ENCODE peak calls at places on chromosome 5, in six cellular contexts. I, Z, A, O, M and G are unnamed samples.

GRCh38 chr5:149337746-149338145 is 7.6 kb upstream of the GRPEL2 start:
- DNase-seq in I (no peak), Z (no peak), A (no peak), O (no peak), M (no peak), G (no peak)

GRCh38 chr5:126811515-126812198 is 34.7 kb downstream of the LMNB1 start:
- DNase-seq in I (peak), Z (no peak), A (no peak), O (no peak), M (no peak), G (no peak)

GRCh38 chr5:94793113-94793815 is 174.8 kb downstream of the SLF1 start:
- DNase-seq in I (peak), Z (no peak), A (no peak), O (no peak), M (no peak), G (no peak)

GRCh38 chr5:74612059-74612458 is 28.5 kb downstream of the ENC1 start:
- DNase-seq in I (no peak), Z (no peak), A (no peak), O (no peak), M (no peak), G (no peak)

GRCh38 chr5:94751456-94751855 is 133.0 kb downstream of the SLF1 start:
- DNase-seq in I (no peak), Z (no peak), A (no peak), O (no peak), M (no peak), G (no peak)

GRCh38 chr5:168479166-168479565 is 7.1 kb upstream of the RARS1 start:
- DNase-seq in I (no peak), Z (no peak), A (no peak), O (no peak), M (no peak), G (no peak)

GRCh38 chr5:91136271-91136670 is 246.8 kb downstream of the ARRDC3 start:
- DNase-seq in I (no peak), Z (no peak), A (no peak), O (no peak), M (no peak), G (no peak)

GRCh38 chr5:1885777-1886633 is 3.3 kb upstream of the IRX4 start:
- DNase-seq in I (no peak), Z (no peak), A (no peak), O (no peak), M (peak), G (no peak)

GRCh38 chr5:151106073-151106472 is 25.2 kb upstream of the TNIP1 start:
- DNase-seq in I (no peak), Z (no peak), A (no peak), O (no peak), M (peak), G (no peak)

GRCh38 chr5:158801286-158801685 is 298.4 kb downstream of the EBF1 start:
- DNase-seq in I (no peak), Z (no peak), A (no peak), O (no peak), M (no peak), G (no peak)

GRCh38 chr5:41763096-41763495 is 107.1 kb downstream of the OXCT1 start:
- DNase-seq in I (no peak), Z (no peak), A (no peak), O (no peak), M (no peak), G (no peak)

GRCh38 chr5:127870914-127871313 is 167.7 kb downstream of the CCDC192 start:
- DNase-seq in I (no peak), Z (peak), A (no peak), O (no peak), M (no peak), G (no peak)

GRCh38 chr5:107542428-107542827 is 128.3 kb downstream of the EFNA5 start:
- DNase-seq in I (no peak), Z (peak), A (no peak), O (no peak), M (no peak), G (no peak)

GRCh38 chr5:55407059-55407684 is 99.4 kb downstream of the MTREX start:
- DNase-seq in I (no peak), Z (no peak), A (no peak), O (no peak), M (no peak), G (no peak)
- TF ChIP-seq CTCF in I (peak), Z (no peak), A (peak), O (peak), M (no peak), G (peak)

GRCh38 chr5:157324237-157324636 is 58.3 kb downstream of the CYFIP2 start:
- DNase-seq in I (no peak), Z (no peak), A (no peak), O (no peak), M (no peak), G (no peak)
- TF ChIP-seq CTCF in I (peak), Z (no peak), A (peak), O (peak), M (no peak), G (peak)

GRCh38 chr5:174900176-174900692 is 175.9 kb downstream of the MSX2 start:
- DNase-seq in I (no peak), Z (no peak), A (no peak), O (no peak), M (no peak), G (no peak)

GRCh38 chr5:174897281-174897950 is 173.0 kb downstream of the MSX2 start:
- DNase-seq in I (no peak), Z (no peak), A (no peak), O (no peak), M (no peak), G (no peak)

GRCh38 chr5:174901336-174901735 is 177.0 kb downstream of the MSX2 start:
- DNase-seq in I (no peak), Z (no peak), A (no peak), O (no peak), M (no peak), G (no peak)

GRCh38 chr5:174892742-174893141 is 168.4 kb downstream of the MSX2 start:
- DNase-seq in I (no peak), Z (no peak), A (no peak), O (no peak), M (no peak), G (no peak)

GRCh38 chr5:174895360-174895759 is 171.0 kb downstream of the MSX2 start:
- DNase-seq in I (no peak), Z (no peak), A (no peak), O (no peak), M (no peak), G (no peak)
- TF ChIP-seq CTCF in I (no peak), Z (no peak), A (no peak), O (no peak), M (no peak), G (no peak)

GRCh38 chr5:95880081-95880926 is 57.8 kb upstream of the GLRX start:
- DNase-seq in I (no peak), Z (no peak), A (no peak), O (no peak), M (no peak), G (no peak)
- TF ChIP-seq CTCF in I (no peak), Z (no peak), A (no peak), O (no peak), M (no peak), G (no peak)